ENCODE peak calls at places on chromosome 4, in six cellular contexts. X, P, G, M, L and F are unnamed samples.

GRCh38 chr4:142435599-142436235 is 410.4 kb downstream of the INPP4B start:
- DNase-seq in P (no peak), X (no peak), L (no peak), M (no peak), G (no peak), F (peak)

GRCh38 chr4:115376866-115377265 is 263.4 kb upstream of the NDST4 start:
- DNase-seq in P (no peak), X (no peak), M (no peak), G (no peak), L (no peak), F (no peak)

GRCh38 chr4:147891476-147892115 is 159.7 kb downstream of the ARHGAP10 start:
- DNase-seq in M (no peak), X (no peak), L (no peak), G (no peak), P (no peak), F (no peak)

GRCh38 chr4:59553063-59553738 is 1646.9 kb upstream of the ADGRL3 start:
- DNase-seq in L (peak), G (peak), P (no peak), X (peak), M (peak), F (no peak)

GRCh38 chr4:78432896-78433295 is 118.7 kb upstream of the ANXA3 start:
- DNase-seq in M (peak), X (no peak), L (no peak), P (no peak), G (no peak), F (peak)

GRCh38 chr4:13844740-13845139 is 217.2 kb upstream of the BOD1L1 start:
- DNase-seq in L (no peak), P (no peak), M (no peak), X (no peak), G (no peak), F (no peak)

GRCh38 chr4:13860126-13860525 is 232.6 kb upstream of the BOD1L1 start:
- DNase-seq in M (no peak), X (no peak), G (peak), P (no peak), L (peak), F (peak)

GRCh38 chr4:146521543-146522097 is at the start of gene SLC10A7:
- DNase-seq in G (peak), M (peak), X (peak), P (peak), L (peak), F (peak)

GRCh38 chr4:87251104-87251503 is 30.7 kb upstream of the KLHL8 start:
- DNase-seq in G (no peak), L (no peak), M (peak), P (no peak), X (no peak), F (peak)

GRCh38 chr4:143362392-143363046 is 25.8 kb downstream of the GAB1 start:
- DNase-seq in G (no peak), L (no peak), P (no peak), X (no peak), M (no peak), F (no peak)

GRCh38 chr4:170374770-170375169 is 285.0 kb upstream of the AADAT start:
- DNase-seq in G (peak), P (peak), M (peak), X (peak), L (peak), F (peak)

GRCh38 chr4:35151816-35152572 is 1092.3 kb downstream of the ARAP2 start:
- DNase-seq in P (peak), X (peak), M (no peak), L (peak), G (peak), F (peak)

GRCh38 chr4:81676552-81676951 is 204.8 kb upstream of the RASGEF1B start:
- DNase-seq in L (no peak), P (no peak), M (no peak), X (no peak), G (no peak), F (no peak)

GRCh38 chr4:19987746-19988145 is 264.0 kb upstream of the SLIT2 start:
- DNase-seq in M (peak), X (no peak), G (peak), P (no peak), L (no peak), F (no peak)

GRCh38 chr4:4950891-4951290 is 68.4 kb downstream of the CYTL1 start:
- DNase-seq in G (no peak), P (no peak), M (no peak), X (no peak), L (no peak), F (no peak)

GRCh38 chr4:658681-659667 is 15.1 kb downstream of the ATP5ME start:
- DNase-seq in P (no peak), L (no peak), M (no peak), X (no peak), G (no peak), F (no peak)

GRCh38 chr4:163693776-163694175 is 199.3 kb downstream of the TMA16 start:
- DNase-seq in L (no peak), G (peak), P (no peak), M (peak), X (no peak), F (no peak)

GRCh38 chr4:76801621-76802545 is 96.1 kb downstream of the SOWAHB start:
- DNase-seq in L (no peak), M (peak), G (no peak), X (no peak), P (no peak), F (peak)

GRCh38 chr4:16413794-16414555 is 187.7 kb upstream of the TAPT1 start:
- DNase-seq in L (no peak), P (no peak), M (no peak), X (no peak), G (no peak), F (no peak)

GRCh38 chr4:16415751-16416150 is 189.5 kb upstream of the TAPT1 start:
- DNase-seq in L (no peak), M (no peak), X (no peak), G (no peak), P (no peak), F (no peak)

GRCh38 chr4:16417198-16417597 is 190.9 kb upstream of the TAPT1 start:
- DNase-seq in P (no peak), X (no peak), G (no peak), M (no peak), L (no peak), F (no peak)

GRCh38 chr4:16418814-16419213 is 192.5 kb upstream of the TAPT1 start:
- DNase-seq in M (peak), L (no peak), G (peak), P (no peak), X (no peak), F (no peak)
- H3K27ac ChIP-seq in M (no peak), L (no peak), G (peak), P (no peak), X (no peak), F (no peak)

GRCh38 chr4:127783026-127783769 is 1.1 kb downstream of the HSPA4L start:
- DNase-seq in L (peak), X (peak), P (peak), G (peak), M (peak), F (peak)
- TF ChIP-seq EZH2phosphoT487 in L (no peak), X (no peak), P (no peak), G (no peak), M (no peak), F (peak)

DNA sequence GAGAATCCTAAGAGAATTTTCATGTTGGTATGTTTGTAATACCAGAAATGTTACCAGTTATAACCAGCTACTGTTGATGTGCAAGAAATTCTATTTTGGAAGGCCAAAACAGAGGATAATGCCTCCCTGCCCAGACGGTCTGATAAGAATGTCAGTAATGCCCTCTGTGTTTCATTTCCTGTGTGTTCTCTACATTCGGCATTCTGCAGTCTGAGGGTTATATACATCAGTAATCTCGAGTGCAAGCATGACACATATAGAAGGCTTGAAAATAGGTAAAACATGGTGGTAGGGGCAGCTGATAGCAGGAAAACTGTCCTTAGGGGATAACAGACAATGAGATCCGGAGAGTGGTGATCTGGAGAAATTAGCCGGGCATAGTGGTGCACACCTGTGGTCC is 22.8 kb downstream of the FNIP2 start:
- DNase-seq in G (no peak), P (no peak), M (no peak), L (no peak), X (no peak), F (no peak)
- H3K27ac ChIP-seq in G (no peak), P (no peak), M (no peak), L (no peak), X (no peak), F (no peak)

DNA sequence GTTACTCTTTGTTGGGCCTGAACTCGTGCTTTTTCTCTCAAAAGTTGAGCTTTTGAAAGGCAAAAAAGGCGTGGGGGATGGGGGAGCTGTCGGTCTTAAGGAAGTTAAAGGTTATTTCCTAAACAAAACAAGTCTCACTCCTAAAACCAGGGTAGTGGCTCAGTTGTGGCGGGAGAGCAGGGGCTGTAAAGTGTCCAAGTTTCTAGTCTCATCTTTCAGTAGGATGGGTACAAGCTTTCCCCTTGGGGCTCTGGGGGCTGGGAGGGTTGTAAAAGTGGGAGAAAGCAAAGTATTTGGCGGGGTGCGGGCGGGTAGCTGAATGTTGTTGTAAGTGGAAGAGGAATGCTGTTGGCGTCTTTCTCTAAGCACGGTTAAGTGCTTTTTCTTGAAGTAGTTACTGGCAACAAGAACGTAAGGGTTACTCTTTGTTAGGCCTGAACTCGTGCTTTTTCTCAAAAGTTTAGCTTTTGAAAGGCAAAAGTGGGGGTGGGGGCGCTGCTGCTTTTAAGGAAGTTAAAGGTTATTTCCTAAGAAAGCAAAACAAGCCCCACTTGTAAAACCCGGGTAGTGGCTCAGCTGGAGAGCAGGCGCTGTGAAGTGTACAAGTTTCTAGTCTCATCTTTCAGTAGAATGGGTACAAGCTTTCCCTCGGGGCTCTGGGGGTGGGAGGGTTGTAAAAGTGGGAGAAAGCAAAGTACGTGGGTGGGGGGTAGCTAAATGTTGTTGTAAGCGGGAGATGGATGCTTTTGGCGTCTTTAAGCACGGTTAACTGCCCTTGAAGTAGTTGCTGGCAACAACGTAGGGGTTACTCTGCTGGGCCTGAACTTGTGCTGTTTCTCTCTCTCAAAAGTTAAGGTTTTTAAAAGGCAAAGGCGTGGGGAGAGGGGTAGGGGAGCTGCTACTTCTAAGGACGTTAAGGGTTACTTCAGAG is 1.1 kb upstream of the WDR1 start:
- DNase-seq in P (no peak), G (no peak), L (no peak), X (no peak), M (peak), F (peak)
- TF ChIP-seq EZH2phosphoT487 in P (no peak), G (no peak), L (no peak), X (no peak), M (no peak), F (no peak)

DNA sequence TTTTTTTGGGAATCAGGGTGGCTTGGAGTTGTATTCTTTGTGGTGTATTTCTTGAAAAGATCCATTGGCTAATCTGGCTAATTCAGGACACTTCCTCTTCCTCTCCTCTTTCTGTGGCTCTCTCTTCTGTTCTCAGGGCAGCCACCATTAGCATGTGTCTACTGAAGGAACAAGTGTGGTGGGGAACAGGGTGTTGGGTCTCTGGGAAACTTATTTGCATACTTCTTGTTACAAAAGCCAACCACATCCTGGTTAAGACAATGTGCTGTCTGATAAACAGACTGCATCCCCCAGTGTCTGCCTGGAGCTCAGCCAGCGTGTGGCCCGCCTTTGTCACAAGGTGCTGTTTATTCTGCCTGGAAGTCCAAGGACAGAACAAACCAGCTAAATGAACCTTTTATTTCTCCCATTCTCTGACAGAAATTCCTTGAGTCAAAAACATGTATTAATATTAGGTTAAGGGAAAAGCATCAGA is 203.4 kb downstream of the SPRY1 start:
- DNase-seq in L (peak), M (peak), X (peak), G (no peak), P (no peak), F (peak)
- H3K27ac ChIP-seq in L (peak), M (no peak), X (no peak), G (no peak), P (no peak), F (no peak)

GRCh38 chr4:108049406-108049805 is 59.7 kb downstream of the HADH start:
- DNase-seq in M (no peak), L (no peak), G (no peak), P (no peak), X (no peak), F (no peak)
- TF ChIP-seq EZH2phosphoT487 in M (no peak), L (no peak), G (no peak), P (no peak), X (no peak), F (no peak)

GRCh38 chr4:183139058-183139740 is 40.1 kb downstream of the WWC2 start:
- DNase-seq in P (no peak), G (no peak), X (no peak), M (peak), L (no peak), F (no peak)

GRCh38 chr4:183140911-183141320 is 41.9 kb downstream of the WWC2 start:
- DNase-seq in X (no peak), M (peak), L (no peak), G (no peak), P (no peak), F (no peak)

GRCh38 chr4:183139972-183140570 is 41.0 kb downstream of the WWC2 start:
- DNase-seq in M (peak), G (no peak), X (no peak), P (no peak), L (no peak), F (no peak)

GRCh38 chr4:183142566-183143545 is 43.8 kb downstream of the WWC2 start:
- DNase-seq in X (no peak), M (peak), L (peak), G (peak), P (no peak), F (no peak)

DNA sequence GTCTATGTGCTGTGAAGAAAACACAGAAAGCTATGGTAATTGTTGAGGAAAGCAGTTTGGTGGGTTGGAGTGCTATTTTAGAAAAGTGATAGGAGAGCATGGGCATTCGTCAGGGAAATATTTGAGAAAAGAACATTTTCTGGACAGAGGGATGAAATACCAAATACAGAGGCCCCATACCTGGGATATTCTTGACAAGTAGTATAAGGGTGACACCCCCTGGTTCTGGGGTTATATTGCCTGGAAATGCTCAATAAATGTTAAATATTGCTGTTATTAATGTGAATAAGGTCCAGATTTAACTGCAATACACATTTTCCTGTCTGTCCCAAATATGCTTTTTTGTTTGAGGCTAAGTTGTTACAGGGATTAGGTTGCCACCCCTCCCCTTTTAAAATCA is 42.9 kb downstream of the WWC2 start:
- DNase-seq in P (no peak), L (no peak), M (no peak), X (no peak), G (peak), F (no peak)
- H3K27ac ChIP-seq in P (no peak), L (peak), M (peak), X (no peak), G (peak), F (no peak)

DNA sequence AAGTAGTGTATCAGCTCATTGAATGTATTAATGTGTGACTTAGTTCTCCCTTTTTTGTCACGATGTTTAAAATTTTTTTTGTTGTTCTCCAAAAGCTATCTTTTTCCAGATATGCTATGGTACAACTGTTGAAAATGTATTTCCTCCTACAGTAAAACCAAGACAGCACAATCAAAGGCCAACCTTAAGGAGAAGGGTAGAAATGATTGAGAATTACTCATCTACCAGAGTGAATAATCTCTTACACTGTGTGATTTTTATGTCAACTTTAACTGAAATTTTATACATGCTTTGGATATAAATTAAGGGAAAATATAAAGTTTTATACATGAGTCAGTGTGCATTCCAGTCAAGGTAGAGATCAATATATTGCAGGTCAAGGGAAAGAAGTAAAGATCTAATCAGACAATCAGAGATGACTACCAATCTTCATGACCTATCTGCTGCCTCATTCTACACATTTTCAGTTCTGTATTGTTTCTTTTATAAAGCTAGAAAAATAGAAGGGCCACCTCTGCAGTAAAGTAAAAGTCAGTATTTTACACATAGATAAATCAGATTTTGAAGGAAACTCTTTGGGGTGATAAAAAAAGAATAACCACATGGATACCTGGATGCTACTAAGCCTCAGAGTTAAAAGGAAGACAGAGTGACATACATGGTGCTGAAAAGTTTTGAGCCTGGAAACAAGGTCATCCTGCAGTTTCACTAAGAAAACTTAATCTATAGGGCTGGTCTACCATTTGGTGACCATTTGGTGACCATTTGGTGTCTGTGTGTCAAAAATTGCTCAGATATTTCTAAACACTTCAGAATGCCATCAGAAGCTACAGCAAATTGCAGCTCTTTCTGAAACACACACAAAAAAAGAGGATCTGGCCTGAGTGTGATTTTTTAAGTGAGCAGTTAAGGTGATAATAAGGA is 1.6 kb downstream of the FAM13A start:
- DNase-seq in X (no peak), G (peak), L (no peak), M (peak), P (no peak), F (peak)
- TF ChIP-seq EZH2phosphoT487 in X (no peak), G (no peak), L (no peak), M (no peak), P (no peak), F (no peak)

DNA sequence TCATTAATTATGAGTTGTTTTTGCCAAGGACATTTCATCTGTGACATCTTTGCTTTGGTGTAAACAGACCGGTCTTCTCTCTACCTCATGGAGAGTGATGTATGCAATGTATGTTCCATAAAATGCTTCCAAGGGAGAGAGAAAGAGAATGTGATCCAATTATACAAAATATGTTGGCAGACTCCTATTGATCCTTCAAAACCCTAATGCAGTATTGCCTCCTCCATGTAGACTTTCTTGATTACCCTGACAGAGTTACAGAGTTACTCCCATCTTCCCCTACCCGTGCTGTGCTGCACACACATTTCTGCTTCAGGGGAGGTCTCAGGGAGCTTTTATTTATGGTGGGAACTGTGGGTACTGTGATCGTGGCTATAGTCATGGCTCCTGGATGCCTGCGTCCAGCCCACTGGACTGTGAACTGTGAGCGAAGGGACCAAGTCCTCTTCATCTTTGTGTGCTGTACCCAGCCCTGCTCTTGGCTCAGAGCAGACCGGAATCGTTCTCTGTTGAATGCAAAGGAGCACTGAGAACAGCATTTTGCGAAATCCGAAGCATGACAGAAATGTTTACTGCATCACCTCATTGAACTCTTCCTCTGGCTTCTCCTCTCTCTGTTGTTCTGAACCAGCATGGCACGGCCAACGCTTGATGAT is 32.7 kb downstream of the SORCS2 start:
- DNase-seq in M (no peak), G (no peak), X (no peak), L (no peak), P (no peak), F (no peak)
- H3K27ac ChIP-seq in M (no peak), G (no peak), X (no peak), L (no peak), P (no peak), F (no peak)

GRCh38 chr4:129583868-129584267 is 487.9 kb downstream of the C4orf33 start:
- DNase-seq in L (no peak), M (no peak), P (no peak), G (no peak), X (no peak), F (no peak)
- TF ChIP-seq EZH2phosphoT487 in L (no peak), M (no peak), P (no peak), G (no peak), X (no peak), F (no peak)